ENCODE peak calls at places on chromosomes 16 and 17, in nine cellular contexts. M is NCI-H748 treated with DMSO at 0.1 percent for 48 hours; Y is LHCN-M2; K is foreskin keratinocyte; R is naive thymus-derived CD8-positive, alpha-beta T cell; G is SW 1271; A is right cardiac atrium; T is cardiac muscle cell; X is activated CD8-positive, alpha-beta memory T cell treated with anti-CD3 and anti-CD28 coated beads, Interleukin-2, amount 10 ng/mL, durations not matched to agents 7 days and 5 days. B is an unnamed sample.

GRCh38 chr16:78102865-78103264 is 3.4 kb downstream of the WWOX start:
- DNase-seq in M (no peak), Y (no peak), K (no peak), R (no peak), G (no peak), A (no peak), T (no peak), X (no peak), B (no peak)

GRCh38 chr17:79615446-79615845 is 4.6 kb upstream of the RBFOX3 start:
- DNase-seq in M (no peak), Y (no peak), K (no peak), R (no peak), G (no peak), A (peak), T (no peak), X (no peak), B (no peak)

GRCh38 chr16:27721548-27722265 is 171.8 kb downstream of the KATNIP start:
- DNase-seq in M (no peak), Y (peak), K (no peak), R (no peak), G (no peak), A (peak), T (no peak), X (no peak), B (no peak)

GRCh38 chr17:70420876-70421445 is 251.6 kb downstream of the KCNJ2 start:
- DNase-seq in M (no peak), Y (peak), K (no peak), R (no peak), G (no peak), A (no peak), T (no peak), X (no peak), B (no peak)

GRCh38 chr17:7745748-7746470 is 28.4 kb downstream of the DNAH2 start:
- DNase-seq in M (no peak), Y (peak), K (peak), R (no peak), G (peak), A (no peak), T (no peak), X (no peak), B (peak)

GRCh38 chr17:64004903-64005733 is 7.0 kb downstream of the PRR29 start:
- DNase-seq in M (no peak), Y (no peak), K (no peak), R (no peak), G (no peak), A (no peak), T (no peak), X (no peak), B (no peak)

GRCh38 chr17:68600881-68601564 is at the start of gene FAM20A:
- DNase-seq in M (no peak), Y (no peak), K (no peak), R (peak), G (no peak), A (peak), T (peak), X (no peak), B (no peak)

GRCh38 chr17:58783380-58783779 is 27.7 kb downstream of the PPM1E start:
- DNase-seq in M (no peak), Y (no peak), K (peak), R (peak), G (no peak), A (no peak), T (no peak), X (no peak), B (no peak)

GRCh38 chr16:1486551-1487390 is 2.0 kb downstream of the PTX4 start:
- DNase-seq in M (no peak), Y (no peak), K (no peak), R (no peak), G (no peak), A (no peak), T (no peak), X (no peak), B (no peak)

GRCh38 chr17:17151541-17151940 is 54.6 kb downstream of the PLD6 start:
- DNase-seq in M (no peak), Y (no peak), K (peak), R (no peak), G (peak), A (no peak), T (no peak), X (no peak), B (no peak)

GRCh38 chr16:67661101-67661661 is 421 bp downstream of the PARD6A start:
- DNase-seq in M (no peak), Y (no peak), K (peak), R (no peak), G (peak), A (peak), T (peak), X (no peak), B (no peak)

GRCh38 chr17:58965221-58965620 is 141.5 kb downstream of the TRIM37 start:
- DNase-seq in M (no peak), Y (no peak), K (no peak), R (no peak), G (no peak), A (no peak), T (no peak), X (no peak), B (no peak)

GRCh38 chr16:15775663-15776304 is 81.0 kb downstream of the MYH11 start:
- DNase-seq in M (no peak), Y (no peak), K (peak), R (no peak), G (no peak), A (no peak), T (no peak), X (no peak), B (no peak)

GRCh38 chr17:3046753-3047152 is 16.7 kb downstream of the OR1D5 start:
- DNase-seq in M (no peak), Y (no peak), K (no peak), R (no peak), G (no peak), A (no peak), T (no peak), X (no peak), B (no peak)

GRCh38 chr17:48915459-48916282 is 7.5 kb downstream of the UBE2Z start:
- DNase-seq in M (no peak), Y (peak), K (peak), R (no peak), G (peak), A (no peak), T (no peak), X (peak), B (no peak)

GRCh38 chr17:55296171-55296695 is 31.5 kb downstream of the HLF start:
- DNase-seq in M (no peak), Y (no peak), K (no peak), R (no peak), G (no peak), A (no peak), T (no peak), X (no peak), B (no peak)

GRCh38 chr16:59179446-59180082 is 445.4 kb upstream of the GOT2 start:
- DNase-seq in M (no peak), Y (peak), K (no peak), R (no peak), G (no peak), A (no peak), T (no peak), X (no peak), B (no peak)

GRCh38 chr16:73365010-73365409 is 317.1 kb upstream of the ZFHX3 start:
- DNase-seq in M (peak), Y (peak), K (no peak), R (no peak), G (no peak), A (peak), T (peak), X (no peak), B (no peak)

GRCh38 chr16:24151482-24151939 is 104.6 kb upstream of the CACNG3 start:
- DNase-seq in M (no peak), Y (no peak), K (no peak), R (peak), G (no peak), A (no peak), T (peak), X (no peak), B (peak)

GRCh38 chr17:74566132-74566753 is 1.1 kb downstream of the CD300H start:
- DNase-seq in M (no peak), Y (no peak), K (peak), R (peak), G (peak), A (no peak), T (peak), X (peak), B (peak)

GRCh38 chr17:60641810-60642220 is 35.8 kb upstream of the BCAS3 start:
- DNase-seq in M (peak), Y (peak), K (peak), R (peak), G (peak), A (no peak), T (peak), X (peak), B (peak)

GRCh38 chr17:6173653-6174052 is 103.5 kb downstream of the WSCD1 start:
- DNase-seq in M (no peak), Y (no peak), K (no peak), R (no peak), G (no peak), A (no peak), T (no peak), X (no peak), B (no peak)

GRCh38 chr16:11067697-11068141 is 123.4 kb downstream of the CLEC16A start:
- DNase-seq in M (no peak), Y (no peak), K (no peak), R (no peak), G (no peak), A (no peak), T (no peak), X (no peak), B (no peak)

GRCh38 chr17:45388604-45389325 is 43.9 kb downstream of the ARHGAP27 start:
- DNase-seq in M (no peak), Y (peak), K (no peak), R (peak), G (no peak), A (peak), T (no peak), X (no peak), B (no peak)

GRCh38 chr16:19698480-19699465 is 19.3 kb downstream of the KNOP1 start:
- DNase-seq in M (no peak), Y (no peak), K (no peak), R (no peak), G (no peak), A (no peak), T (no peak), X (no peak), B (no peak)

GRCh38 chr17:2929881-2930533 is 133.4 kb downstream of the OR1D5 start:
- DNase-seq in M (no peak), Y (peak), K (peak), R (no peak), G (peak), A (no peak), T (peak), X (no peak), B (peak)

GRCh38 chr16:1612320-1613111 is at the start of gene CRAMP1:
- DNase-seq in M (no peak), Y (no peak), K (peak), R (peak), G (no peak), A (no peak), T (no peak), X (peak), B (no peak)

GRCh38 chr17:6555331-6556120 is 829 bp downstream of the PITPNM3 start:
- DNase-seq in M (no peak), Y (peak), K (peak), R (no peak), G (no peak), A (peak), T (no peak), X (no peak), B (no peak)

B was measured in SK-MEL-5.